ENCODE peak calls at places on chromosomes 1 and 21, in eight cellular contexts. I is PC-3, U is neural progenitor cell, E is hepatocyte, M is OCI-LY7, A is HCT116, F is GM23338, O is SK-N-SH. X is an unnamed sample.

GRCh38 chr1:204891860-204892259 is 21.2 kb downstream of the NFASC start:
- DNase-seq in O (no peak), A (no peak), M (no peak), U (no peak), F (no peak), E (no peak), I (no peak), X (no peak)

GRCh38 chr21:20313013-20313412 is 685.2 kb upstream of the NCAM2 start:
- DNase-seq in U (no peak), I (no peak), E (no peak), O (no peak), A (no peak), F (no peak), M (no peak), X (no peak)

GRCh38 chr1:26432793-26433192 is 672 bp downstream of the DHDDS start:
- DNase-seq in F (no peak), O (no peak), U (no peak), A (no peak), E (no peak), M (no peak), I (no peak), X (no peak)

GRCh38 chr1:225426395-225427248 is 1.2 kb downstream of the LBR start:
- DNase-seq in O (peak; percentile 52), M (peak; percentile 73), I (peak; percentile 39), E (peak; percentile 55), A (no peak), U (peak; percentile 49), F (peak; percentile 57), X (peak; percentile 63)

GRCh38 chr1:167439301-167439988 is 78.9 kb downstream of the CD247 start:
- DNase-seq in U (peak; percentile 87), A (no peak), M (peak; percentile 71), F (peak; percentile 85), I (no peak), E (peak; percentile 75), O (peak; percentile 86), X (peak; percentile 61)

GRCh38 chr21:35291963-35292627 is 243.0 kb upstream of the RUNX1 start:
- DNase-seq in A (no peak), F (no peak), I (no peak), M (no peak), U (no peak), E (no peak), O (no peak), X (no peak)

GRCh38 chr1:41800237-41800902 is 118.4 kb downstream of the HIVEP3 start:
- DNase-seq in E (no peak), U (no peak), F (no peak), M (peak; percentile 41), I (no peak), A (no peak), O (no peak), X (peak; percentile 80)

GRCh38 chr1:172727956-172728603 is 69.2 kb downstream of the FASLG start:
- DNase-seq in I (peak; percentile 97), M (peak; percentile 63), F (peak; percentile 90), E (no peak), O (peak; percentile 28), A (peak; percentile 63), U (peak; percentile 42), X (peak; percentile 87)

GRCh38 chr1:106222415-106222814 is 834.1 kb upstream of the PRMT6 start:
- DNase-seq in U (no peak), A (no peak), F (peak; percentile 6), E (no peak), O (no peak), M (no peak), I (peak; percentile 15), X (no peak)

GRCh38 chr1:194538453-194538852 is 1352.0 kb upstream of the B3GALT2 start:
- DNase-seq in E (no peak), U (peak; percentile 32), I (peak; percentile 13), M (no peak), O (no peak), A (no peak), F (peak; percentile 24), X (peak; percentile 22)

GRCh38 chr1:111656093-111657017 is 36.8 kb downstream of the RAP1A start:
- DNase-seq in F (peak; percentile 57), A (peak; percentile 57), U (peak; percentile 11), E (peak; percentile 44), M (peak; percentile 48), O (peak; percentile 59), I (peak; percentile 71), X (peak; percentile 18)

GRCh38 chr1:114126696-114127095 is 27.0 kb downstream of the SYT6 start:
- DNase-seq in E (no peak), A (no peak), I (no peak), F (no peak), M (no peak), U (no peak), O (no peak), X (peak; percentile 8)

GRCh38 chr1:67149179-67149770 is 14.5 kb upstream of the C1orf141 start:
- DNase-seq in U (peak; percentile 84), F (peak; percentile 89), O (peak; percentile 70), M (peak; percentile 90), A (peak; percentile 74), I (peak; percentile 72), E (peak; percentile 86), X (peak; percentile 75)

GRCh38 chr1:119375366-119375765 is 6.8 kb downstream of the HAO2 start:
- DNase-seq in I (no peak), O (no peak), U (no peak), E (no peak), F (no peak), A (no peak), M (no peak), X (no peak)

GRCh38 chr1:118487091-118487490 is 302.1 kb upstream of the SPAG17 start:
- DNase-seq in E (no peak), F (no peak), A (no peak), M (no peak), U (no peak), O (no peak), I (no peak), X (no peak)

GRCh38 chr1:61674221-61674620 is 50.7 kb downstream of the TM2D1 start:
- DNase-seq in O (no peak), I (no peak), E (no peak), M (no peak), U (no peak), A (no peak), F (no peak), X (no peak)

GRCh38 chr1:47434051-47434842 is 3.6 kb upstream of the FOXD2 start:
- DNase-seq in O (peak; percentile 58), M (no peak), F (peak; percentile 53), U (peak; percentile 73), I (peak; percentile 56), A (no peak), E (peak; percentile 57), X (no peak)

GRCh38 chr1:2135425-2135824 is 59.1 kb downstream of the FAAP20 start:
- DNase-seq in A (no peak), O (peak; percentile 69), I (peak; percentile 21), M (no peak), E (peak; percentile 95), U (peak; percentile 59), F (no peak), X (no peak)

GRCh38 chr1:53125623-53126360 is 16.6 kb downstream of the SLC1A7 start:
- DNase-seq in M (no peak), F (no peak), U (no peak), O (no peak), A (no peak), I (no peak), E (no peak), X (no peak)

GRCh38 chr1:151510957-151511635 is at the start of gene CGN:
- DNase-seq in I (peak; percentile 95), F (peak; percentile 98), E (peak; percentile 97), A (no peak), M (peak; percentile 95), O (peak; percentile 99), U (peak; percentile 99), X (peak; percentile 96)

GRCh38 chr1:9459784-9460407 is 79.4 kb upstream of the SLC25A33 start:
- DNase-seq in F (no peak), E (no peak), I (no peak), A (no peak), M (no peak), U (no peak), O (no peak), X (no peak)

GRCh38 chr1:159211331-159212136 is 6.9 kb downstream of the ACKR1 start:
- DNase-seq in I (peak; percentile 73), A (peak; percentile 21), F (peak; percentile 92), O (peak; percentile 58), M (peak; percentile 45), E (peak; percentile 60), U (peak; percentile 73), X (peak; percentile 61)

GRCh38 chr1:171965802-171966201 is 124.5 kb downstream of the DNM3 start:
- DNase-seq in F (no peak), M (no peak), O (no peak), U (no peak), A (no peak), E (no peak), I (no peak), X (no peak)

GRCh38 chr1:208243522-208243850 is 698 bp downstream of the PLXNA2 start:
- DNase-seq in O (peak; percentile 70), M (no peak), F (peak; percentile 38), E (no peak), A (no peak), U (peak; percentile 58), I (peak; percentile 22), X (peak; percentile 45)
- TF ChIP-seq EZH2phosphoT487 in O (no peak), M (no peak), F (no peak), E (no peak), A (no peak), U (no peak), I (no peak), X (no peak)

GRCh38 chr1:203615182-203615581 is 11.4 kb upstream of the ATP2B4 start:
- DNase-seq in A (no peak), M (no peak), U (no peak), F (no peak), I (no peak), O (no peak), E (no peak), X (no peak)
- TF ChIP-seq CTCF in A (no peak), M (no peak), U (no peak), F (peak; percentile 38), I (no peak), O (no peak), E (no peak), X (no peak)

GRCh38 chr21:19236209-19236608 is 832.6 kb upstream of the TMPRSS15 start:
- DNase-seq in O (no peak), A (no peak), U (no peak), F (no peak), E (no peak), I (peak; percentile 10), M (no peak), X (no peak)

GRCh38 chr21:19239696-19240095 is 836.1 kb upstream of the TMPRSS15 start:
- DNase-seq in A (no peak), U (no peak), E (no peak), M (no peak), F (no peak), I (no peak), O (no peak), X (no peak)

DNA sequence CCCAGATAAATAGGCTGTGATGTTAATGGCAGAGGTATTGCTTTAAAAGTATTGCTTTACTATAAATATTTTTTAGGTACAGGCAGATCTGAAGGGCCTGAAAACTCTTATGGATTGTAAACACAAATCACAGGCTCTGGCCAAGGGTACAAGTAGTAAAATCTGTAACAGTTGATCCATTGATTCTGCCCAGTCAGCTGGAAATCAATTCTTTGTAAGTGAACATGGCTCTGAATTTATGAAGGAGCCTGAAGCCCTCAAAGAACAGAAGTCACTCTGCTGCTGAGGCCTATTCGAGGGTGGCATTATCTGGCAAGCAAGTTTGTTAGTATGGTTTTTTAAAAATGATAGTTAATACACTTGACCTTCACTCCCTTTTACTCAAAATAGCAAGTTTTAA is 834.0 kb upstream of the TMPRSS15 start:
- DNase-seq in I (no peak), A (no peak), M (no peak), O (no peak), U (no peak), F (no peak), E (no peak), X (no peak)
- TF ChIP-seq EZH2phosphoT487 in I (no peak), A (no peak), M (no peak), O (no peak), U (no peak), F (no peak), E (no peak), X (no peak)

GRCh38 chr1:226622012-226622411 is 73.4 kb downstream of the STUM start:
- DNase-seq in F (no peak), U (no peak), O (no peak), M (no peak), E (no peak), A (no peak), I (no peak), X (no peak)
- TF ChIP-seq CTCF in F (no peak), U (no peak), O (no peak), M (no peak), E (no peak), A (no peak), I (no peak), X (no peak)